ENCODE peak calls at places on chromosomes 12 and 14, in ten cellular contexts. C is central memory CD4-positive, alpha-beta T cell; J is Calu3; A is activated T-helper 1 cell treated with Interleukin-2 at 50 U/mL for 16 hours; Y is effector CD4-positive, alpha-beta T cell; U is stomach; F is AG10803; T is HFFc6; Q is pancreas; E is stimulated activated CD4-positive, alpha-beta T cell treated with anti-CD3 and anti-CD28 coated beads, TNF-alpha, amount 100 ng/mL, for 24 hours. G is an unnamed sample.
A peak's percentile ranks its signal among the peaks of the same experiment; 100 is the strongest.

GRCh38 chr12:1606021-1606622 is 11.7 kb upstream of the FBXL14 start:
- DNase-seq in U (peak; percentile 96), E (peak; percentile 56), T (peak; percentile 86), F (peak; percentile 85), Q (peak; percentile 94), J (peak; percentile 88), A (no peak), Y (peak; percentile 36), C (no peak), G (peak; percentile 95)

GRCh38 chr12:11860026-11860425 is 210.6 kb downstream of the ETV6 start:
- DNase-seq in Q (no peak), Y (no peak), E (no peak), C (no peak), U (no peak), F (no peak), A (no peak), J (no peak), T (no peak), G (no peak)

GRCh38 chr14:63076476-63076875 is 31.2 kb upstream of the KCNH5 start:
- DNase-seq in U (no peak), C (no peak), E (no peak), F (no peak), T (no peak), J (no peak), Y (no peak), A (no peak), Q (no peak), G (no peak)

GRCh38 chr12:105204916-105205315 is 31.1 kb downstream of the APPL2 start:
- DNase-seq in Q (no peak), F (peak; percentile 81), A (no peak), U (no peak), E (no peak), T (peak; percentile 93), C (no peak), Y (no peak), J (no peak), G (no peak)

GRCh38 chr14:39322807-39323206 is 89.1 kb downstream of the MIA2 start:
- DNase-seq in T (peak; percentile 44), Q (no peak), C (no peak), U (no peak), Y (no peak), E (no peak), F (peak; percentile 67), A (no peak), J (no peak), G (no peak)

GRCh38 chr14:60161176-60162107 is 3.8 kb downstream of the DHRS7 start:
- DNase-seq in E (no peak), Q (no peak), A (no peak), T (no peak), C (no peak), Y (no peak), J (no peak), F (peak; percentile 87), U (no peak), G (peak; percentile 66)

GRCh38 chr14:57831981-57832380 is 33.9 kb downstream of the SLC35F4 start:
- DNase-seq in Y (no peak), Q (no peak), U (no peak), J (no peak), E (no peak), C (no peak), T (no peak), F (no peak), A (no peak), G (no peak)

GRCh38 chr14:70905316-70905715 is 1.9 kb upstream of the PCNX1 start:
- DNase-seq in F (peak; percentile 93), U (no peak), Y (no peak), Q (peak; percentile 26), E (no peak), A (no peak), T (peak; percentile 31), C (no peak), J (no peak), G (no peak)

GRCh38 chr12:15978431-15978950 is 67.4 kb downstream of the DERA start:
- DNase-seq in F (peak; percentile 57), U (no peak), J (peak; percentile 17), A (no peak), C (no peak), Q (no peak), Y (no peak), T (peak; percentile 50), E (no peak), G (no peak)

GRCh38 chr12:51265024-51265423 is 5.2 kb downstream of the SMAGP start:
- DNase-seq in T (no peak), Q (no peak), F (no peak), A (no peak), J (no peak), Y (no peak), E (no peak), U (no peak), C (peak; percentile 49), G (no peak)

GRCh38 chr12:61504396-61505115 is 755.6 kb upstream of the USP15 start:
- DNase-seq in Q (no peak), C (no peak), J (no peak), U (no peak), A (no peak), Y (no peak), T (no peak), F (no peak), E (no peak), G (no peak)

GRCh38 chr12:95836185-95836609 is 22.6 kb upstream of the SNRPF start:
- DNase-seq in Y (no peak), F (peak; percentile 55), J (no peak), A (no peak), E (no peak), T (peak; percentile 62), Q (no peak), C (no peak), U (no peak), G (no peak)